ENCODE peak calls at places on chromosome 17, in six cellular contexts. One of them, this sample, is unnamed.

GRCh38 chr17:40411821-40412220 is 5.9 kb downstream of the TOP2A start:
- DNase-seq in C1 segment of cervical spinal cord: no peak
- DNase-seq in AG08396: no peak
- DNase-seq in Right ventricle myocardium superior: no peak
- DNase-seq in NCI-H1694 treated with DMSO at 0.1 percent for 48 hours: no peak
- DNase-seq in KBM-7: no peak
- DNase-seq in this sample: no peak

GRCh38 chr17:45364531-45365390 is 47.9 kb upstream of the MAP3K14 start:
- DNase-seq in AG08396: no peak
- DNase-seq in NCI-H1694 treated with DMSO at 0.1 percent for 48 hours: no peak
- DNase-seq in Right ventricle myocardium superior: no peak
- DNase-seq in KBM-7: peak
- DNase-seq in C1 segment of cervical spinal cord: no peak
- DNase-seq in this sample: no peak

GRCh38 chr17:39461911-39462641 is 790 bp downstream of the CDK12 start:
- DNase-seq in AG08396: peak
- DNase-seq in KBM-7: peak
- DNase-seq in C1 segment of cervical spinal cord: peak
- DNase-seq in Right ventricle myocardium superior: no peak
- DNase-seq in NCI-H1694 treated with DMSO at 0.1 percent for 48 hours: no peak
- DNase-seq in this sample: peak

GRCh38 chr17:29619251-29619650 is 3.5 kb downstream of the CORO6 start:
- DNase-seq in Right ventricle myocardium superior: peak
- DNase-seq in KBM-7: peak
- DNase-seq in AG08396: peak
- DNase-seq in C1 segment of cervical spinal cord: no peak
- DNase-seq in NCI-H1694 treated with DMSO at 0.1 percent for 48 hours: peak
- DNase-seq in this sample: no peak

GRCh38 chr17:68961204-68961893 is 6.2 kb upstream of the ABCA8 start:
- DNase-seq in C1 segment of cervical spinal cord: no peak
- DNase-seq in Right ventricle myocardium superior: peak
- DNase-seq in KBM-7: no peak
- DNase-seq in AG08396: no peak
- DNase-seq in NCI-H1694 treated with DMSO at 0.1 percent for 48 hours: peak
- DNase-seq in this sample: no peak

GRCh38 chr17:48611681-48612455 is 1.1 kb upstream of the HOXB7 start:
- DNase-seq in NCI-H1694 treated with DMSO at 0.1 percent for 48 hours: peak
- DNase-seq in KBM-7: no peak
- DNase-seq in C1 segment of cervical spinal cord: no peak
- DNase-seq in Right ventricle myocardium superior: no peak
- DNase-seq in AG08396: no peak
- DNase-seq in this sample: no peak

GRCh38 chr17:1957037-1957436 is 68.1 kb downstream of the RTN4RL1 start:
- DNase-seq in Right ventricle myocardium superior: no peak
- DNase-seq in C1 segment of cervical spinal cord: no peak
- DNase-seq in NCI-H1694 treated with DMSO at 0.1 percent for 48 hours: no peak
- DNase-seq in AG08396: no peak
- DNase-seq in KBM-7: no peak
- DNase-seq in this sample: peak

GRCh38 chr17:81902023-81902652 is at the start of gene NPB:
- DNase-seq in AG08396: peak
- DNase-seq in NCI-H1694 treated with DMSO at 0.1 percent for 48 hours: no peak
- DNase-seq in C1 segment of cervical spinal cord: no peak
- DNase-seq in KBM-7: no peak
- DNase-seq in Right ventricle myocardium superior: no peak
- DNase-seq in this sample: no peak

GRCh38 chr17:20267459-20267842 is 199.9 kb downstream of the LGALS9B start:
- DNase-seq in Right ventricle myocardium superior: no peak
- DNase-seq in C1 segment of cervical spinal cord: no peak
- DNase-seq in KBM-7: peak
- DNase-seq in AG08396: no peak
- DNase-seq in NCI-H1694 treated with DMSO at 0.1 percent for 48 hours: no peak
- DNase-seq in this sample: peak

GRCh38 chr17:57203076-57203475 is 53.2 kb upstream of the MSI2 start:
- DNase-seq in AG08396: no peak
- DNase-seq in NCI-H1694 treated with DMSO at 0.1 percent for 48 hours: no peak
- DNase-seq in KBM-7: no peak
- DNase-seq in Right ventricle myocardium superior: no peak
- DNase-seq in C1 segment of cervical spinal cord: no peak
- DNase-seq in this sample: no peak

GRCh38 chr17:7579001-7579838 is at the start of gene CD68:
- DNase-seq in NCI-H1694 treated with DMSO at 0.1 percent for 48 hours: no peak
- DNase-seq in AG08396: peak
- DNase-seq in C1 segment of cervical spinal cord: no peak
- DNase-seq in KBM-7: peak
- DNase-seq in Right ventricle myocardium superior: peak
- DNase-seq in this sample: no peak

GRCh38 chr17:77540531-77540930 is 399.8 kb downstream of the SEC14L1 start:
- DNase-seq in AG08396: no peak
- DNase-seq in KBM-7: no peak
- DNase-seq in NCI-H1694 treated with DMSO at 0.1 percent for 48 hours: no peak
- DNase-seq in Right ventricle myocardium superior: no peak
- DNase-seq in C1 segment of cervical spinal cord: no peak
- DNase-seq in this sample: no peak

GRCh38 chr17:65190467-65191095 is 53.4 kb downstream of the RGS9 start:
- DNase-seq in C1 segment of cervical spinal cord: no peak
- DNase-seq in Right ventricle myocardium superior: no peak
- DNase-seq in KBM-7: no peak
- DNase-seq in NCI-H1694 treated with DMSO at 0.1 percent for 48 hours: no peak
- DNase-seq in AG08396: no peak
- DNase-seq in this sample: no peak

This sample was measured in astrocyte of the cerebellum.